ENCODE peak calls at places on chromosomes 13 and 19, in seven cellular contexts. One of them, this sample, is unnamed.
A peak's percentile ranks its signal among the peaks of the same experiment; 100 is the strongest.

GRCh38 chr13:53201454-53202225 is 173.0 kb downstream of the OLFM4 start:
- DNase-seq in Peyer's patch: peak; percentile 42
- DNase-seq in CD8-positive, alpha-beta T cell: no peak
- DNase-seq in transverse colon: peak; percentile 15
- DNase-seq in astrocyte: no peak
- DNase-seq in thoracic aorta: no peak
- DNase-seq in cardiac muscle cell: peak; percentile 53
- DNase-seq in this sample: peak; percentile 38

GRCh38 chr13:24033527-24034302 is 126.8 kb upstream of the SPATA13 start:
- DNase-seq in thoracic aorta: no peak
- DNase-seq in CD8-positive, alpha-beta T cell: no peak
- DNase-seq in Peyer's patch: no peak
- DNase-seq in astrocyte: peak; percentile 96
- DNase-seq in cardiac muscle cell: no peak
- DNase-seq in transverse colon: no peak
- DNase-seq in this sample: no peak

GRCh38 chr13:73938375-73939070 is 195.7 kb downstream of the KLF12 start:
- DNase-seq in thoracic aorta: no peak
- DNase-seq in cardiac muscle cell: no peak
- DNase-seq in CD8-positive, alpha-beta T cell: no peak
- DNase-seq in transverse colon: no peak
- DNase-seq in astrocyte: peak; percentile 93
- DNase-seq in Peyer's patch: no peak
- DNase-seq in this sample: peak; percentile 18

GRCh38 chr13:114200673-114201005 is 21.6 kb downstream of the CFAP97D2 start:
- DNase-seq in Peyer's patch: no peak
- DNase-seq in CD8-positive, alpha-beta T cell: no peak
- DNase-seq in thoracic aorta: no peak
- DNase-seq in cardiac muscle cell: peak; percentile 31
- DNase-seq in astrocyte: peak; percentile 5
- DNase-seq in transverse colon: no peak
- DNase-seq in this sample: no peak

GRCh38 chr19:1373534-1374249 is 10.0 kb upstream of the NDUFS7 start:
- DNase-seq in CD8-positive, alpha-beta T cell: no peak
- DNase-seq in cardiac muscle cell: peak; percentile 22
- DNase-seq in astrocyte: no peak
- DNase-seq in transverse colon: no peak
- DNase-seq in Peyer's patch: no peak
- DNase-seq in thoracic aorta: no peak
- DNase-seq in this sample: no peak

GRCh38 chr19:13764821-13765394 is 586 bp downstream of the MRI1 start:
- DNase-seq in transverse colon: peak; percentile 42
- DNase-seq in cardiac muscle cell: peak; percentile 50
- DNase-seq in Peyer's patch: peak; percentile 59
- DNase-seq in astrocyte: no peak
- DNase-seq in thoracic aorta: no peak
- DNase-seq in CD8-positive, alpha-beta T cell: peak; percentile 61
- DNase-seq in this sample: no peak

GRCh38 chr13:43284162-43284561 is 260.8 kb downstream of the DNAJC15 start:
- DNase-seq in cardiac muscle cell: no peak
- DNase-seq in transverse colon: no peak
- DNase-seq in CD8-positive, alpha-beta T cell: no peak
- DNase-seq in thoracic aorta: no peak
- DNase-seq in astrocyte: peak; percentile 76
- DNase-seq in Peyer's patch: no peak
- DNase-seq in this sample: no peak

GRCh38 chr13:43516401-43516826 is 270.4 kb downstream of the ENOX1 start:
- DNase-seq in transverse colon: no peak
- DNase-seq in thoracic aorta: no peak
- DNase-seq in CD8-positive, alpha-beta T cell: no peak
- DNase-seq in astrocyte: peak; percentile 60
- DNase-seq in cardiac muscle cell: peak; percentile 12
- DNase-seq in Peyer's patch: no peak
- DNase-seq in this sample: no peak

GRCh38 chr19:40565910-40566495 is 10.7 kb upstream of the SHKBP1 start:
- DNase-seq in thoracic aorta: no peak
- DNase-seq in astrocyte: no peak
- DNase-seq in cardiac muscle cell: no peak
- DNase-seq in transverse colon: no peak
- DNase-seq in Peyer's patch: no peak
- DNase-seq in CD8-positive, alpha-beta T cell: no peak
- DNase-seq in this sample: no peak

GRCh38 chr13:41398494-41399190 is 58.7 kb upstream of the RGCC start:
- DNase-seq in Peyer's patch: no peak
- DNase-seq in thoracic aorta: no peak
- DNase-seq in transverse colon: no peak
- DNase-seq in CD8-positive, alpha-beta T cell: no peak
- DNase-seq in cardiac muscle cell: no peak
- DNase-seq in astrocyte: no peak
- DNase-seq in this sample: peak; percentile 4

GRCh38 chr19:14248578-14249011 is 42.6 kb upstream of the ADGRL1 start:
- DNase-seq in Peyer's patch: peak; percentile 52
- DNase-seq in thoracic aorta: no peak
- DNase-seq in cardiac muscle cell: peak; percentile 82
- DNase-seq in transverse colon: peak; percentile 35
- DNase-seq in astrocyte: peak; percentile 53
- DNase-seq in CD8-positive, alpha-beta T cell: peak; percentile 75
- DNase-seq in this sample: peak; percentile 9

GRCh38 chr13:106987435-106987800 is 419.5 kb upstream of the ARGLU1 start:
- DNase-seq in cardiac muscle cell: no peak
- DNase-seq in CD8-positive, alpha-beta T cell: no peak
- DNase-seq in astrocyte: no peak
- DNase-seq in thoracic aorta: no peak
- DNase-seq in transverse colon: no peak
- DNase-seq in Peyer's patch: no peak
- DNase-seq in this sample: peak; percentile 71

GRCh38 chr19:35214766-35215422 is 13.6 kb downstream of the FAM187B start:
- DNase-seq in astrocyte: no peak
- DNase-seq in Peyer's patch: no peak
- DNase-seq in thoracic aorta: no peak
- DNase-seq in cardiac muscle cell: no peak
- DNase-seq in transverse colon: no peak
- DNase-seq in CD8-positive, alpha-beta T cell: no peak
- DNase-seq in this sample: no peak

GRCh38 chr13:108915095-108915633 is 285.8 kb downstream of the MYO16 start:
- DNase-seq in transverse colon: no peak
- DNase-seq in Peyer's patch: no peak
- DNase-seq in astrocyte: peak; percentile 22
- DNase-seq in thoracic aorta: no peak
- DNase-seq in cardiac muscle cell: peak; percentile 38
- DNase-seq in CD8-positive, alpha-beta T cell: no peak
- DNase-seq in this sample: no peak

GRCh38 chr13:48437381-48437780 is 24.5 kb upstream of the LPAR6 start:
- DNase-seq in Peyer's patch: no peak
- DNase-seq in astrocyte: peak; percentile 62
- DNase-seq in CD8-positive, alpha-beta T cell: no peak
- DNase-seq in thoracic aorta: no peak
- DNase-seq in cardiac muscle cell: peak; percentile 51
- DNase-seq in transverse colon: peak; percentile 21
- DNase-seq in this sample: peak; percentile 25

GRCh38 chr19:6048808-6049405 is 61.4 kb downstream of the RFX2 start:
- DNase-seq in thoracic aorta: no peak
- DNase-seq in cardiac muscle cell: peak; percentile 83
- DNase-seq in Peyer's patch: peak; percentile 91
- DNase-seq in astrocyte: no peak
- DNase-seq in transverse colon: peak; percentile 83
- DNase-seq in CD8-positive, alpha-beta T cell: peak; percentile 86
- DNase-seq in this sample: peak; percentile 49

GRCh38 chr13:99854376-99854775 is 117.2 kb downstream of the ZIC5 start:
- DNase-seq in thoracic aorta: no peak
- DNase-seq in CD8-positive, alpha-beta T cell: no peak
- DNase-seq in cardiac muscle cell: no peak
- DNase-seq in astrocyte: no peak
- DNase-seq in transverse colon: no peak
- DNase-seq in Peyer's patch: no peak
- DNase-seq in this sample: no peak

GRCh38 chr13:100387416-100387815 is 201.2 kb downstream of the GGACT start:
- DNase-seq in CD8-positive, alpha-beta T cell: no peak
- DNase-seq in cardiac muscle cell: no peak
- DNase-seq in astrocyte: no peak
- DNase-seq in transverse colon: no peak
- DNase-seq in Peyer's patch: no peak
- DNase-seq in thoracic aorta: no peak
- DNase-seq in this sample: no peak

GRCh38 chr19:20471441-20471840 is 94.1 kb downstream of the ZNF737 start:
- DNase-seq in CD8-positive, alpha-beta T cell: no peak
- DNase-seq in astrocyte: no peak
- DNase-seq in thoracic aorta: no peak
- DNase-seq in Peyer's patch: no peak
- DNase-seq in cardiac muscle cell: no peak
- DNase-seq in transverse colon: no peak
- DNase-seq in this sample: no peak

GRCh38 chr19:20470345-20471119 is 95.0 kb downstream of the ZNF737 start:
- DNase-seq in astrocyte: no peak
- DNase-seq in Peyer's patch: no peak
- DNase-seq in transverse colon: no peak
- DNase-seq in cardiac muscle cell: peak; percentile 12
- DNase-seq in thoracic aorta: no peak
- DNase-seq in CD8-positive, alpha-beta T cell: no peak
- DNase-seq in this sample: no peak

DNA sequence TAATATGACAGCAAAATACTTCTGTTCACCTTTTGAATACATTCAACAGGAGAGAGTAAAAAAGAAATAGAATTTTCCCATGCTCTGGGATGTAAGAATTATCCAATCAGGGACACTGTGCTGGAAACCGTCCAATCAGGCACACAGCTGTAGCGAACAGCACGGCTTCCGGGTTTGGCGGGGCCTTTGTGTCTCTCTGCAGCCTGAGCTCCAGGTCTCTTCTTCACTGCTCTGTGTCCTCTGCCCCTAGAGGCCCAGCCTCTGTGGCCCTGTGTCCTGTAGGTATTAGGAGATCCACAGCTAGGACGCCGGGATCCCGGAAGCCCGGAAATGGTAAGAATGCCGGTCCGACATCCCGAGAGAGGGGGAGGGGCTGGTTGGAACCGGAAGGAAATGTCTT is 92.7 kb downstream of the ZNF737 start:
- DNase-seq in transverse colon: no peak
- DNase-seq in CD8-positive, alpha-beta T cell: no peak
- DNase-seq in thoracic aorta: no peak
- DNase-seq in cardiac muscle cell: no peak
- DNase-seq in astrocyte: no peak
- DNase-seq in Peyer's patch: no peak
- DNase-seq in this sample: no peak
- H3K9me3 ChIP-seq in transverse colon: no peaks in the 10 kb centered on the region
- H3K9me3 ChIP-seq in CD8-positive, alpha-beta T cell: no peaks in the 10 kb centered on the region
- H3K9me3 ChIP-seq in thoracic aorta: no peaks in the 10 kb centered on the region
- H3K9me3 ChIP-seq in cardiac muscle cell: no peaks in the 10 kb centered on the region
- H3K9me3 ChIP-seq in astrocyte: peaks cover 21% of the 10 kb centered on the region
- H3K9me3 ChIP-seq in Peyer's patch: no peaks in the 10 kb centered on the region
- H3K9me3 ChIP-seq in this sample: no peaks in the 10 kb centered on the region

GRCh38 chr13:29955137-29955650 is 104.8 kb upstream of the UBL3 start:
- DNase-seq in thoracic aorta: no peak
- DNase-seq in Peyer's patch: no peak
- DNase-seq in CD8-positive, alpha-beta T cell: no peak
- DNase-seq in cardiac muscle cell: no peak
- DNase-seq in astrocyte: no peak
- DNase-seq in transverse colon: no peak
- DNase-seq in this sample: no peak
- H3K4me3 ChIP-seq in thoracic aorta: no peak overlapping the region
- H3K4me3 ChIP-seq in Peyer's patch: no peak overlapping the region
- H3K4me3 ChIP-seq in CD8-positive, alpha-beta T cell: no peak overlapping the region
- H3K4me3 ChIP-seq in cardiac muscle cell: no peak overlapping the region
- H3K4me3 ChIP-seq in astrocyte: no peak overlapping the region
- H3K4me3 ChIP-seq in transverse colon: no peak overlapping the region
- H3K4me3 ChIP-seq in this sample: no peak overlapping the region

DNA sequence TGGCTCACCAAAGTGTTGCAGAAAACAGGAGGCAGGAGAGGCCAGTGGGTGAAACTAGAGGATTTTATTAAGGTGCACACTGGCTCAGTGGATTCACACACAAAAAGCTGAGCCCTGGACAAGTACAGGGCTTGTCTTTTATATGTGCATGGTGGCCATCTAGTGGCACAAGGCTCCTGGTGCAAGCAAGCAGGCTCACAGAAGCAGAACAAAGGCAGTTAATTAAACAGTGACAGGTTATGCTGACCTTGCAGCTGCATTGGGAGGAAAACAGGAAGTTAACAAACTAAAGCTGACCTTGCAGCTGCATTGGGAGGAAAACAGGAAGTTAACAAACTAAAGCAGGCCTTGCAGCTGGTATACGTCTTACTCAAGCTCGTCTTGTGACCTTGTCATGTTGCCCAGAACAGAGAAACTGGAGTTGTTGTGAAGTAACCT is 65.3 kb upstream of the ZNF681 start:
- DNase-seq in cardiac muscle cell: peak; percentile 4
- DNase-seq in transverse colon: peak; percentile 16
- DNase-seq in Peyer's patch: no peak
- DNase-seq in astrocyte: no peak
- DNase-seq in thoracic aorta: no peak
- DNase-seq in CD8-positive, alpha-beta T cell: no peak
- DNase-seq in this sample: no peak
- H3K9me3 ChIP-seq in cardiac muscle cell: no peaks in the 10 kb centered on the region
- H3K9me3 ChIP-seq in transverse colon: peaks cover 44% of the 10 kb centered on the region
- H3K9me3 ChIP-seq in Peyer's patch: no peaks in the 10 kb centered on the region
- H3K9me3 ChIP-seq in astrocyte: peaks cover 14% of the 10 kb centered on the region
- H3K9me3 ChIP-seq in thoracic aorta: peaks cover 50% of the 10 kb centered on the region
- H3K9me3 ChIP-seq in CD8-positive, alpha-beta T cell: peaks cover 10% of the 10 kb centered on the region
- H3K9me3 ChIP-seq in this sample: no peaks in the 10 kb centered on the region

DNA sequence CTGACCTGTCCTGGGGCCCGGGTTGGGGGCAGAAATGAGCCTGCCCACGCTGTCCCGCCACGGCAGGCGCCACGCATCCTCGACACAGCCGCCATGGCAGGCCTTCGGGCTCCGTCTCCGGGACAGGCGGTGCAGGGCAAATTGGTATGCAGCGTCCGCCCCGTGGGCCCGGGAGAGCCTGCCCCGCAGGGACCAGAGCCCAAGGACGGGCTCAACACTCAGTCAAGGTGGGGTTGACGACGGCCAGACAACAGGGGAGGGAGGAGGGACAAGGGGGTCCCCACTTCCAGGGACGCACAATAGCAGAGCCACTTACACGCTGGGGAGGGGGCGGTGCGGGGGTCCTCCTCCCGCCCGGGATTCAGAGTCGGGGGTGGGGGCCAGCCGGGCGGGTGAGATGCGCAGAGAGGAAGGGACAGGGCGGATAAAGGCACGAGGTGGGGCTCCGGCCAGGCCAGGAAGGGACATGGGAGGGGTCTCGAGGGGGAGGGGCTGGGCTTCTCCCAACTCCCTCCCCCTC is 1.2 kb downstream of the CTXN1 start:
- DNase-seq in astrocyte: no peak
- DNase-seq in transverse colon: no peak
- DNase-seq in Peyer's patch: no peak
- DNase-seq in CD8-positive, alpha-beta T cell: no peak
- DNase-seq in cardiac muscle cell: no peak
- DNase-seq in thoracic aorta: no peak
- DNase-seq in this sample: no peak
- H3K4me3 ChIP-seq in astrocyte: peak overlapping the region; percentile 33
- H3K4me3 ChIP-seq in transverse colon: peak overlapping the region; percentile 52
- H3K4me3 ChIP-seq in Peyer's patch: peak overlapping the region; percentile 59
- H3K4me3 ChIP-seq in CD8-positive, alpha-beta T cell: no peak overlapping the region
- H3K4me3 ChIP-seq in cardiac muscle cell: peak overlapping the region; percentile 63
- H3K4me3 ChIP-seq in thoracic aorta: peak overlapping the region; percentile 64
- H3K4me3 ChIP-seq in this sample: no peak overlapping the region